ENCODE peak calls at places on chromosomes 4 and X, in nine cellular contexts. L, D, Y, G, N, C, Q, I and O are unnamed samples.
A peak's percentile ranks its signal among the peaks of the same experiment; 100 is the strongest.

GRCh38 chr4:89303177-89303576 is 4.4 kb downstream of the GPRIN3 start:
- DNase-seq in D (no peak), Y (no peak), C (no peak), L (peak; percentile 26), N (no peak), Q (no peak), G (no peak), I (no peak), O (no peak)

GRCh38 chr4:65561164-65561563 is 109.1 kb downstream of the EPHA5 start:
- DNase-seq in Y (no peak), I (no peak), Q (no peak), C (no peak), D (no peak), L (no peak), G (no peak), N (no peak), O (no peak)

GRCh38 chr4:82733636-82734035 is 65.0 kb downstream of the SCD5 start:
- DNase-seq in C (no peak), Q (no peak), N (no peak), G (no peak), I (no peak), L (no peak), Y (no peak), D (peak; percentile 32), O (no peak)

GRCh38 chr4:56149601-56150000 is 200.9 kb downstream of the CEP135 start:
- DNase-seq in D (no peak), G (no peak), C (no peak), Q (no peak), Y (no peak), I (no peak), N (no peak), L (no peak), O (no peak)

GRCh38 chr4:61468091-61468720 is 268.1 kb downstream of the ADGRL3 start:
- DNase-seq in Q (no peak), Y (no peak), C (no peak), D (peak; percentile 26), G (no peak), N (no peak), I (no peak), L (no peak), O (no peak)

GRCh38 chr4:88062843-88063242 is 55.4 kb downstream of the PKD2 start:
- DNase-seq in G (no peak), Y (no peak), L (no peak), N (no peak), D (peak; percentile 18), I (no peak), C (no peak), Q (no peak), O (no peak)

GRCh38 chrX:130878350-130879341 is 24.4 kb downstream of the ENOX2 start:
- DNase-seq in G (no peak), N (no peak), C (no peak), I (no peak), Y (no peak), L (no peak), D (no peak), Q (no peak), O (no peak)

GRCh38 chr4:123621072-123621705 is 224.6 kb downstream of the SPRY1 start:
- DNase-seq in N (no peak), Y (no peak), D (no peak), C (no peak), I (no peak), Q (no peak), L (no peak), G (no peak), O (no peak)

GRCh38 chr4:102263024-102263787 is 82.1 kb downstream of the SLC39A8 start:
- DNase-seq in C (peak; percentile 42), N (no peak), L (no peak), Q (no peak), D (peak; percentile 60), I (peak; percentile 66), G (no peak), Y (peak; percentile 38), O (peak; percentile 3)

GRCh38 chr4:181688416-181688815 is 554.8 kb upstream of the TENM3 start:
- DNase-seq in D (no peak), Q (no peak), L (no peak), I (no peak), N (no peak), Y (no peak), G (no peak), C (no peak), O (no peak)

GRCh38 chrX:120672389-120672788 is 42.5 kb upstream of the C1GALT1C1 start:
- DNase-seq in C (no peak), G (no peak), L (no peak), D (peak; percentile 8), N (no peak), Y (no peak), Q (no peak), I (no peak), O (no peak)

GRCh38 chr4:144518181-144518895 is 127.6 kb upstream of the HHIP start:
- DNase-seq in Y (no peak), L (no peak), D (no peak), I (peak; percentile 50), C (no peak), Q (no peak), G (no peak), N (no peak), O (no peak)

GRCh38 chrX:40975951-40976350 is 109.3 kb upstream of the USP9X start:
- DNase-seq in I (no peak), D (no peak), Q (no peak), G (no peak), L (no peak), N (no peak), Y (no peak), C (no peak), O (no peak)

GRCh38 chrX:47840106-47840505 is 3.4 kb downstream of the ZNF81 start:
- DNase-seq in I (no peak), G (no peak), N (no peak), Q (no peak), D (no peak), C (no peak), L (no peak), Y (no peak), O (no peak)

GRCh38 chr4:25439913-25440477 is 62.9 kb downstream of the ANAPC4 start:
- DNase-seq in G (peak; percentile 66), C (peak; percentile 79), I (peak; percentile 80), Q (no peak), L (no peak), D (peak; percentile 80), Y (peak; percentile 63), N (no peak), O (peak; percentile 21)

GRCh38 chr4:177448850-177449249 is 6.6 kb upstream of the AGA start:
- DNase-seq in D (no peak), Y (no peak), C (no peak), I (no peak), G (no peak), N (no peak), L (no peak), Q (no peak), O (no peak)

GRCh38 chr4:178665916-178666315 is 1223.7 kb upstream of the AGA start:
- DNase-seq in C (no peak), D (no peak), I (no peak), N (no peak), L (no peak), G (no peak), Y (no peak), Q (no peak), O (no peak)

GRCh38 chrX:41445781-41446358 is 1.3 kb upstream of the NYX start:
- DNase-seq in Q (no peak), D (no peak), Y (no peak), C (no peak), I (no peak), N (no peak), G (no peak), L (no peak), O (no peak)

GRCh38 chrX:40152706-40153334 is 55.1 kb upstream of the BCOR start:
- DNase-seq in G (no peak), D (peak; percentile 44), I (peak; percentile 62), Q (no peak), L (no peak), N (peak; percentile 65), Y (peak; percentile 74), C (peak; percentile 35), O (no peak)

DNA sequence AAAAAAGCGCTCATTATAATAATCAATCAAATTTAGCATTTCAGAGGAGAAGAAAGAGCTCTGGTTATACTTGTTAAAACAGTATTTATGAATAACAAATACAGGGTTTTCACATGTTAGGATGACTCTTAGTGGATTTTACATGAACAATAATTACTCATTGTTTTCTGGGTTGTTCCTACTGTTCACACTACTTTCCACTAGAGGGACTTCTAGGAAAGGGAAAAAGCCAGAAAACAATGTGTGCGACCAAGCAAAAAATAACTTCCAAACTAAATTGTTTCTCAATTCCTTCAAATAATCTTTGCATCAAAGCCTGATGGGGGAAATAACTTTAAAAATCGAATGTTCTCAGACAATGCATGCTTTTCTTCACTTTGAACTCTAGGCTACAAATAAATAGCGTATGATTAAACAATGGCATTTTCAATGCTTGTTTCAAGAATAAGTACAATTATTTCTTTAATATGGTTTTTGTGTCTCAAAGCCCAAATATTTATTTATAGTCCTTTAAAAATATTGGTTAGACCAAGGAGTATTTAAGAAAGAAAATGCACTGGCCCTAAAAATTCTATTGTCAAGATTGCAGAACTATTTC is 72.0 kb upstream of the ETNPPL start:
- DNase-seq in G (no peak), D (peak; percentile 53), I (peak; percentile 65), Q (no peak), C (peak; percentile 6), N (no peak), L (no peak), Y (no peak), O (no peak)
- TF ChIP-seq CTCF in G (peak; percentile 84), D (peak; percentile 83), I (peak; percentile 84), Q (peak; percentile 64), C (no peak), N (no peak), L (peak; percentile 12), Y (no peak), O (peak; percentile 55)

GRCh38 chr4:6986781-6987565 is 56.2 kb upstream of the TADA2B start:
- DNase-seq in I (peak; percentile 99), Q (peak; percentile 53), N (peak; percentile 97), L (peak; percentile 75), D (peak; percentile 99), G (peak; percentile 96), C (peak; percentile 99), Y (peak; percentile 98), O (peak; percentile 67)
- TF ChIP-seq CTCF in I (no peak), Q (peak; percentile 13), N (no peak), L (no peak), D (peak; percentile 18), G (no peak), C (no peak), Y (no peak), O (peak; percentile 13)

DNA sequence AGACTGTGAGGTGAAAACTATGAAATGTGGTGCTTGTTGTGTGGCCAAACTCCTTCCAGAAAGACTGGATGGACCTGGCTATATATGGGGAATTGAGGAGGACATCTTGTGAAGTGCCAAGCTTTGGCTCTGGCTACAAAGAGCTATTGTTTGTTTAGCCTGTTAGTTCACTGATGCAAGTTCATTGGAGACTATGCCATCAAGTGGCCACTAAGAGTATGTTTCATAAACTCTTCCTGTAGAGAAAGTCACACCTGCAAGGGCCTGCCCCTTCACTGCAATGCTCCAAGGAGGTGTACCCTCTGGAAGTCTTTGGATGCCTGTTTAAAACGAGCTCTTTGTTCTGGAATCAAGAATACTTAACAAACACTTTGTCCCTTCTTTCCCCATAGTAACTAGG is 382.0 kb downstream of the GABRG1 start:
- DNase-seq in D (peak; percentile 18), Q (no peak), N (no peak), G (no peak), Y (no peak), C (no peak), I (peak; percentile 15), L (no peak), O (no peak)
- TF ChIP-seq CTCF in D (peak; percentile 15), Q (no peak), N (no peak), G (no peak), Y (no peak), C (no peak), I (no peak), L (no peak), O (no peak)

GRCh38 chr4:152508386-152508785 is 27.5 kb downstream of the FBXW7 start:
- DNase-seq in I (no peak), Q (no peak), C (no peak), D (no peak), G (no peak), L (no peak), N (no peak), Y (no peak), O (no peak)
- TF ChIP-seq CTCF in I (no peak), Q (no peak), C (no peak), D (no peak), G (no peak), L (no peak), N (no peak), Y (no peak), O (no peak)